ENCODE peak calls at places on chromosomes 6 and 20, in six cellular contexts. B is HFF-Myc, V is astrocyte of the spinal cord, J is tibial artery, A is BJ, C is MM.1S. K is an unnamed sample.

GRCh38 chr6:35136185-35136584 is 5.0 kb downstream of the TCP11 start:
- DNase-seq in B (no peak), V (no peak), J (no peak), A (no peak), C (no peak), K (no peak)

GRCh38 chr20:2300420-2300819 is 4.6 kb downstream of the TGM3 start:
- DNase-seq in B (no peak), V (no peak), J (no peak), A (no peak), C (no peak), K (no peak)

GRCh38 chr6:159389695-159390094 is 220.5 kb downstream of the FNDC1 start:
- DNase-seq in B (no peak), V (no peak), J (no peak), A (no peak), C (no peak), K (no peak)

GRCh38 chr20:47688385-47689381 is 96.6 kb downstream of the SULF2 start:
- DNase-seq in B (no peak), V (peak), J (no peak), A (no peak), C (no peak), K (no peak)

GRCh38 chr20:61157301-61157700 is 94.8 kb upstream of the CDH4 start:
- DNase-seq in B (no peak), V (no peak), J (no peak), A (no peak), C (no peak), K (no peak)

GRCh38 chr6:122202576-122203137 is 196.8 kb upstream of the HSF2 start:
- DNase-seq in B (no peak), V (no peak), J (no peak), A (no peak), C (no peak), K (no peak)

GRCh38 chr6:47428746-47429664 is 48.6 kb upstream of the CD2AP start:
- DNase-seq in B (no peak), V (no peak), J (no peak), A (no peak), C (no peak), K (no peak)

GRCh38 chr6:135084916-135085269 is 30.3 kb upstream of the HBS1L start:
- DNase-seq in B (no peak), V (no peak), J (no peak), A (no peak), C (no peak), K (no peak)

GRCh38 chr6:16047435-16047834 is 81.5 kb upstream of the MYLIP start:
- DNase-seq in B (no peak), V (no peak), J (no peak), A (no peak), C (no peak), K (no peak)

GRCh38 chr6:32114853-32115252 is 5.7 kb upstream of the TNXB start:
- DNase-seq in B (no peak), V (no peak), J (no peak), A (peak), C (no peak), K (no peak)

GRCh38 chr6:85460951-85461805 is 11.3 kb downstream of the NT5E start:
- DNase-seq in B (no peak), V (peak), J (peak), A (no peak), C (peak), K (no peak)

GRCh38 chr6:90277301-90278011 is 19.2 kb downstream of the BACH2 start:
- DNase-seq in B (no peak), V (no peak), J (no peak), A (no peak), C (no peak), K (no peak)

DNA sequence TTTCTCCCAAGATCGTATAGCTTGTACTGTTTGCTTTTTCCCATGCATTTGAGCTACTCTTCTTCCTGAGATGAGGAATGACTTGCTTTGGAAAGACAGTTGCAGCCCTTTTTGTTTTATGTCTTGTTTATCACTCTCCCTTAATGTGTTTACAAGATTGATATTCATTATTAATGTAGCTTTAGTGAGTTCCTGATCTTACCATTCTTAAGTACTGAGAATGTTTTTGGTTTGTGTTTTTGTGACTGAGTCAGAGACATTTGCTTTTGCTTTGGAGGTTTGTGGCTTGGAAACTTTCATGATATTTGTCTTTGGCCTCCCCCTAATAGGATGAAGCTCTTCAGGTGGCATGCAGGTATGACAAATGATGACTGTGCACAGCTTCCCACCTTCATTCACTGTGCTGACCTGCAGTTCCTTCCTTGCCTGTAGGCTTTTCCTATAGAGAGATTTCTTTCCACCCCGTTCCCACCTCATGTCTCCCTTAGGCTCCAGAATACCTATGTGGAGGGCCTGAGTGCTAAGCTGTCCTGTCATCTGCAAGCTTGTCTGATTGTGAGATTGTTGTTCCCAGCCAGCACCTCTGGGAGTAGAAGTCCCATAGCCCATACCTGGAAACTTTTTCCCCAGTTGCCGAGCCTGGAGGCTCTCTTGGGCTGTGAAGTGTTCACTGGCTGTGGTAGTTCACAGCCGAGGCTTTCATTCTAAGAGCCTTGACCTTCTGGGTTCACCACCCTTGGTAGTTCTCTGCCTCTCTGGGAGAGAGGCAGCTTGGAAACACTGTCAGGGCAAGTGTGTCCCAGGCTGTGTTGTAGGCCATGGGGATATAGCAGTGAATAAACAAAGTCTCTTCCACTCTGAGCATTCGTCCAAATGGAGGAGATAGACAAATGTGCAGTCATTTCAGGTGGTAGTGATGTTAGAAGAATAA is 27.1 kb downstream of the CDS2 start:
- DNase-seq in B (no peak), V (peak), J (no peak), A (no peak), C (peak), K (no peak)
- TF ChIP-seq CTCF in B (no peak), V (no peak), J (no peak), A (no peak), C (no peak), K (no peak)

DNA sequence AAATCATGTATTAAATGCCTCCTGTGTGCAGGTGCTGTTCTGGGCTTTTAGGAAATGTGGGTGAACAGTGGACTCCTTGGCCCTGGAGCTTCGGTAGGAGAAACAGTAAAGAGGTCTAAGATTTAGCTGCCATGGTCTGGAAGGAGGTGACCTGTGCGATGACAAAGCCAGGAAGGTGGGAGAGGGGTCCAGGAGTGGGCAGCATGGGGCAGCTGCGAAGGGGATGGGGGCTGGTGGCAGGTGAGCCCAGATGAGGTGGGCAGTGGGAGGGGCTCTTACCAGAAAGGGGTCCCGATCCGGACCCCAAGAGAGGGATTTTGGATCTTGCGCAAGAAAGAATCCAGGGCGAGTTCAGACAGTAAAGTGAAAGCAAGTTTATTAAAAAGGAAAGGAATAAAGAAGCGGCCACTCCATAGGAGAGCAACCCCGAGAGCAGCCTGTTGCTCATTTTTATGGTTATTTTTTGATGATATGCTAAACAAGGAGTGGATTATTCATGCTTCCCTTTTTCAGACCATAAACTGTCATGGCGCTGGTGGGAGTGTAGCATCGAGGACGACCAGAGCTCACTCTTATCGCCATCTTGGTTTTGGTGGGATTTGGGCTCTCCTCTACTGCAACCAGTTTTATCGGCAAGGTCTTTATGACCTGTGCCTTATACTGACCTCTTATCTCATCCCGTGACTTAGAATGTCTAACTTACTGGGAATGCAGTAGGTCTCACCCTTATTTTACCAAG is 38.7 kb downstream of the PRR18 start:
- DNase-seq in B (no peak), V (no peak), J (no peak), A (no peak), C (no peak), K (no peak)
- H3K4me3 ChIP-seq in B (no peak), V (no peak), J (no peak), A (no peak), C (no peak), K (no peak)

GRCh38 chr20:24164360-24164759 is 175.8 kb upstream of the GGTLC1 start:
- DNase-seq in B (no peak), V (peak), J (no peak), A (no peak), C (peak), K (no peak)
- TF ChIP-seq CTCF in B (peak), V (peak), J (no peak), A (peak), C (peak), K (peak)

GRCh38 chr6:165308926-165309731 is at the start of gene C6orf118:
- DNase-seq in B (no peak), V (peak), J (no peak), A (no peak), C (no peak), K (peak)
- H3K4me3 ChIP-seq in B (no peak), V (peak), J (peak), A (no peak), C (no peak), K (peak)